ENCODE peak calls at places on chromosomes 11 and 22, in six cellular contexts. X, C, S, M, B and E are unnamed samples. For H3K36me3, the result is how much of the 10 kb centered on the place peaks cover.

GRCh38 chr11:116786966-116787365 is 857 bp downstream of the ZPR1 start:
- DNase-seq in X (no peak), C (no peak), S (no peak), B (no peak), M (no peak), E (no peak)

GRCh38 chr11:114197799-114198500 is 98.2 kb upstream of the NNMT start:
- DNase-seq in C (peak), X (no peak), M (peak), S (peak), B (no peak), E (no peak)

GRCh38 chr22:47165998-47166397 is 403.5 kb downstream of the TBC1D22A start:
- DNase-seq in S (no peak), X (no peak), M (no peak), B (no peak), C (no peak), E (peak)

GRCh38 chr11:704799-705645 is 1.0 kb upstream of the EPS8L2 start:
- DNase-seq in C (no peak), X (no peak), M (no peak), B (no peak), S (no peak), E (peak)

GRCh38 chr11:14119357-14119756 is 156.8 kb downstream of the SPON1 start:
- DNase-seq in M (no peak), B (no peak), S (no peak), C (no peak), X (no peak), E (no peak)

GRCh38 chr11:8232849-8233606 is 30.6 kb downstream of the LMO1 start:
- DNase-seq in C (no peak), M (no peak), B (no peak), S (no peak), X (no peak), E (no peak)

GRCh38 chr22:21590809-21591641 is 23.5 kb downstream of the UBE2L3 start:
- DNase-seq in B (no peak), C (no peak), S (no peak), X (no peak), M (no peak), E (no peak)

GRCh38 chr11:123640677-123641494 is 13.5 kb downstream of the SCN3B start:
- DNase-seq in X (peak), C (peak), S (peak), B (peak), M (peak), E (peak)

GRCh38 chr22:17767236-17768065 is 6.8 kb downstream of the BID start:
- DNase-seq in B (no peak), X (no peak), S (no peak), C (no peak), M (no peak), E (no peak)

GRCh38 chr11:96228472-96228871 is 114.5 kb downstream of the MAML2 start:
- DNase-seq in B (no peak), X (no peak), S (peak), M (peak), C (peak), E (no peak)

GRCh38 chr11:116955949-116956348 is 118.5 kb upstream of the APOA1 start:
- DNase-seq in B (no peak), M (no peak), C (no peak), X (no peak), S (no peak), E (no peak)

GRCh38 chr11:4697583-4697982 is at the start of gene OR51E2:
- DNase-seq in M (no peak), C (peak), S (peak), X (no peak), B (no peak), E (peak)

GRCh38 chr11:33802414-33802950 is 28.2 kb upstream of the FBXO3 start:
- DNase-seq in C (peak), S (peak), B (peak), M (peak), X (peak), E (peak)

GRCh38 chr11:33797879-33798278 is 23.6 kb upstream of the FBXO3 start:
- DNase-seq in M (no peak), C (no peak), S (no peak), B (no peak), X (no peak), E (no peak)

GRCh38 chr11:33804471-33804870 is 30.2 kb upstream of the FBXO3 start:
- DNase-seq in C (no peak), X (no peak), M (no peak), B (no peak), S (no peak), E (no peak)

GRCh38 chr11:33801821-33802413 is 27.6 kb upstream of the FBXO3 start:
- DNase-seq in B (no peak), M (no peak), S (peak), X (no peak), C (no peak), E (peak)
- H3K4me3 ChIP-seq in B (peak), M (peak), S (peak), X (peak), C (peak), E (peak)

GRCh38 chr11:83026229-83026628 is 45.5 kb downstream of the RAB30 start:
- DNase-seq in C (no peak), M (no peak), S (no peak), X (no peak), B (no peak), E (no peak)
- H3K36me3 ChIP-seq in C (under half), M (under half), S (under half), X (under half), B (under half), E (under half)

GRCh38 chr22:49180683-49181024 is 647.0 kb downstream of the BRD1 start:
- DNase-seq in B (no peak), C (no peak), M (no peak), X (no peak), S (no peak), E (no peak)
- H3K4me3 ChIP-seq in B (no peak), C (no peak), M (no peak), X (no peak), S (no peak), E (no peak)

DNA sequence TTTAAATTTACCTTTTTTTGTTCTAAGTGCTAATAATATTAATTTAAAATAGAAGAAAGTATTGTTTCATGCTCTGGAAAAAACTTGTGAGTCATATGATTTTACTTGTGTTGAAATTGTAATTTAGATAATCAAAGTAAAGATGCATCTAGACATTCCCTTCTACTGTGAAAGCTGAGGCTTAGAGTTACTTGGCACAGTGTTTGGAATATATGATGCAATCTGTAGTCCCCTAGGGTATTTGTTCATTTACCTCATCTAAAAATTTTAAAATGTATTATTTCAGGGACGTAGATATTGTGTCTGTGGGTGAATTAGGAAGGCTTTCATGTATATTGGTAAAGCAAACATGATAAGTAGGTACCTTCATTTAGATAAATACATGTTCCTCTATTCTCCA is 793.5 kb upstream of the CNTN5 start:
- DNase-seq in C (no peak), X (no peak), B (no peak), S (no peak), M (no peak), E (no peak)
- H3K36me3 ChIP-seq in C (under half), X (under half), B (under half), S (under half), M (under half), E (under half)

GRCh38 chr11:69702769-69703510 is 882 bp downstream of the FGF19 start:
- DNase-seq in X (no peak), C (no peak), B (no peak), S (no peak), M (no peak), E (no peak)
- H3K4me3 ChIP-seq in X (peak), C (no peak), B (peak), S (no peak), M (no peak), E (no peak)

GRCh38 chr11:66629356-66629755 is 9.1 kb upstream of the RBM4 start:
- DNase-seq in X (no peak), C (no peak), B (no peak), M (no peak), S (no peak), E (no peak)

GRCh38 chr11:66632952-66633351 is 5.6 kb upstream of the RBM4 start:
- DNase-seq in M (no peak), S (no peak), C (no peak), X (no peak), B (no peak), E (no peak)

GRCh38 chr11:66628061-66628603 is 10.4 kb upstream of the RBM4 start:
- DNase-seq in C (no peak), M (no peak), S (no peak), X (no peak), B (no peak), E (no peak)

GRCh38 chr11:66636411-66636810 is 2.1 kb upstream of the RBM4 start:
- DNase-seq in S (no peak), C (no peak), M (no peak), X (no peak), B (no peak), E (no peak)

DNA sequence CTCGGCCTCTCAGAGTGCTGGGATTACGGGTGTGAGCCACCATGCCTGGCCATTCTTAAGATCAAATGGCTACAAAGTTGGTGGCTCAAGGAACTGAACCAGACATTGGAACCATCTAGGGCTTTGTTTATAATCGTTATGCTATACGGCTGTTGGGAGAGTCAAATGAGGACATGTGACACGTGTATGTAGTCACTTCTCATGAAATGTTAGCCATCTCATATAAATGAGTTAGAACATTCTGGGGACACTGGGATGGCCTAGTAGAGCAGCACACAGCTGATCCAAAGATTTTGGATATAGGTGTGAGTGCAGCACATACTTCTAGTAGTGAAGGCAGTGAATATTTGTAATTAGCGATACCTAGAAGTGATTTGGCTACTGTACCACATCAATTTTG is 6.6 kb upstream of the RBM4 start:
- DNase-seq in X (no peak), C (no peak), B (no peak), M (peak), S (no peak), E (no peak)
- H3K36me3 ChIP-seq in X (under half), C (under half), B (half or more), M (half or more), S (under half), E (under half)

GRCh38 chr11:119019996-119020395 is 1.4 kb downstream of the TRAPPC4 start:
- DNase-seq in S (no peak), B (no peak), M (no peak), X (no peak), C (no peak), E (no peak)
- H3K4me3 ChIP-seq in S (peak), B (no peak), M (peak), X (no peak), C (peak), E (peak)

GRCh38 chr11:71472357-71472885 is 19.4 kb downstream of the NADSYN1 start:
- DNase-seq in S (no peak), M (no peak), B (no peak), C (no peak), X (no peak), E (no peak)
- H3K36me3 ChIP-seq in S (under half), M (under half), B (half or more), C (under half), X (under half), E (under half)

GRCh38 chr11:9568854-9569587 is 4.4 kb upstream of the WEE1 start:
- DNase-seq in B (peak), S (peak), X (no peak), M (peak), C (peak), E (peak)
- H3K4me3 ChIP-seq in B (no peak), S (peak), X (no peak), M (no peak), C (peak), E (peak)

GRCh38 chr11:75523811-75524401 is 1.8 kb downstream of the GDPD5 start:
- DNase-seq in X (no peak), M (no peak), S (no peak), C (no peak), B (no peak), E (no peak)
- H3K36me3 ChIP-seq in X (under half), M (under half), S (under half), C (under half), B (under half), E (under half)